ENCODE peak calls at places on chromosomes 6 and 20, in five cellular contexts. V is neural progenitor cell, B is RWPE1, W is left lung, M is PC-3. Y is an unnamed sample.

GRCh38 chr6:34025851-34026250 is 120.0 kb downstream of the GRM4 start:
- DNase-seq in V (no peak), B (no peak), W (no peak), M (no peak), Y (no peak)

GRCh38 chr6:91634791-91635190 is 1047.9 kb upstream of the MAP3K7 start:
- DNase-seq in V (no peak), B (peak; percentile 2), W (no peak), M (peak; percentile 21), Y (no peak)

GRCh38 chr6:160662842-160663241 is 1.2 kb downstream of the LPA start:
- DNase-seq in V (no peak), B (no peak), W (no peak), M (no peak), Y (no peak)

GRCh38 chr6:137217801-137218472 is 1.2 kb downstream of the IFNGR1 start:
- DNase-seq in V (no peak), B (no peak), W (peak; percentile 65), M (peak; percentile 6), Y (no peak)

GRCh38 chr6:7401103-7401502 is 11.5 kb downstream of the RIOK1 start:
- DNase-seq in V (no peak), B (peak; percentile 37), W (no peak), M (peak; percentile 86), Y (no peak)

GRCh38 chr6:53513519-53513966 is 31.4 kb downstream of the GCLC start:
- DNase-seq in V (no peak), B (no peak), W (no peak), M (no peak), Y (no peak)

GRCh38 chr6:118697554-118697953 is 46.2 kb upstream of the CEP85L start:
- DNase-seq in V (no peak), B (no peak), W (no peak), M (peak; percentile 9), Y (no peak)

GRCh38 chr6:28542440-28543293 is 17.0 kb downstream of the GPX5 start:
- DNase-seq in V (peak; percentile 97), B (peak; percentile 80), W (peak; percentile 44), M (peak; percentile 95), Y (peak; percentile 82)

GRCh38 chr20:9244811-9245210 is 175.9 kb downstream of the PLCB4 start:
- DNase-seq in V (no peak), B (no peak), W (no peak), M (no peak), Y (no peak)

GRCh38 chr6:20211037-20211940 is 980 bp downstream of the MBOAT1 start:
- DNase-seq in V (peak; percentile 14), B (peak; percentile 70), W (no peak), M (peak; percentile 86), Y (peak; percentile 70)

GRCh38 chr6:7978736-7979135 is 68.1 kb upstream of the TXNDC5 start:
- DNase-seq in V (peak; percentile 78), B (no peak), W (no peak), M (no peak), Y (no peak)

GRCh38 chr6:22141271-22141745 is 155.5 kb downstream of the PRL start:
- DNase-seq in V (no peak), B (no peak), W (no peak), M (peak; percentile 90), Y (no peak)

GRCh38 chr6:55822815-55823214 is 52.6 kb downstream of the BMP5 start:
- DNase-seq in V (no peak), B (peak; percentile 7), W (no peak), M (no peak), Y (no peak)

GRCh38 chr6:141988954-141989705 is 143.6 kb upstream of the GJE1 start:
- DNase-seq in V (peak; percentile 79), B (peak; percentile 62), W (no peak), M (peak; percentile 77), Y (peak; percentile 28)

GRCh38 chr6:125668071-125668470 is 81.4 kb upstream of the HEY2 start:
- DNase-seq in V (no peak), B (no peak), W (no peak), M (no peak), Y (no peak)

DNA sequence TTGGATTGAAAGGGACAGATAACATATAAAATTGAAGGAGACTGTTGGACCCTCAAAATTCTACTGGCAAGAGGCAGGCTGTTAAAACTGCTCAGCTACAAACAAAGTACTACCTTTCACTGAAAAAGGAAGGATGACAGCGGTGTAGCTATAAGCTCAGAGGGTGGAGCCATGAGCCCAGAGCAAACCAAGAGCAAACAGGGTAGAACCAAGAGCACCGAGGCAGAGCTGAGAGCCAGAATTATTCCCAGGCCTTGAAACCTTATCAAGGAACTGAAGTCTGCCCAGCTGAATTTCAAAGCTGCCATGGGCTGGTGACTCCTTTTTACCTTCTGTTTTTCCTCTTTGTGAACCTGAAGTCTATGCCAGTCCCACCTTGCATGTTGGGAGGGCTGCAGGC is 74.7 kb upstream of the SLC4A11 start:
- DNase-seq in V (no peak), B (no peak), W (no peak), M (no peak), Y (no peak)
- H3K27ac ChIP-seq in V (no peak overlapping the region), B (peak overlapping the region; percentile 79), W (peak overlapping the region; percentile 75), M (no peak overlapping the region), Y (no peak overlapping the region)

GRCh38 chr20:32360333-32360634 is 2.2 kb downstream of the ASXL1 start:
- DNase-seq in V (no peak), B (no peak), W (no peak), M (no peak), Y (no peak)
- H3K27ac ChIP-seq in V (no peak overlapping the region), B (no peak overlapping the region), W (peak overlapping the region; percentile 95), M (no peak overlapping the region), Y (no peak overlapping the region)

DNA sequence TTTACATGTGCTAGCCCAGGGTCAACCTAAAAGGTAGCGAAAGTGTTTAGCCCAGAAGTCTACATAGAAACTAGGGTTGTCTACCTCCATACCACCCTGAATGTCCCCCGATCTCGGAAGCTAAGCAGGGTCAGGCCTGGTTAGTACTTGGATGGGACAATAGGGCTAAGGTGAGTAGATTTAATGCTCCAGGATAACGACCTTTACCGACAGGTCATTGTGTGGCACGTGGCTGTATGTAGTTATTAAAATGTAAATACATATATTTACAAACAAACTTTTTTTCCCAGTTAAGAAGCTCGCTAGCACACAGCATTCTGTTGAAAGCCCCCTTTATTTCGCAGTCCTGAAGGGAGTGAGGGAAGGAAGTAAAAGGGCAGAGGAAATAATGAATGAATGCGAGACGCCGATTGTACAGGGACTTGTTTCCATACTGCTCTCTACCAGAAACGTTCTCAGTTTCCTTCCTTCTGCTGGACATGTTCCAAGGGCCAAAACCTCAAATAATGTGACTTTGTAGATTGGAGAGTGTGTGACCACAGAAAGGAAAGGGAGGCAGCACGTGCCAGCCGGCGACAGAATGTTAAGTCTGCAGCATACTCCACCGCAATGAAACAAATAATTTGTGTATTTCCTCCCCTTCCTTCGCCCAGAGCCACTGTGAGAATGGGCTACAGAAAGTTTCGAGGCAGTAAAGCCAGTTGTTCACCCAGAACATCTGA is 603 bp downstream of the ADAT2 start:
- DNase-seq in V (peak; percentile 30), B (peak; percentile 6), W (peak; percentile 34), M (peak; percentile 22), Y (peak; percentile 26)
- H3K27ac ChIP-seq in V (no peak overlapping the region), B (peak overlapping the region; percentile 84), W (peak overlapping the region; percentile 85), M (peak overlapping the region; percentile 59), Y (peak overlapping the region; percentile 63)

GRCh38 chr6:23414922-23415321 is 711.1 kb upstream of the NRSN1 start:
- DNase-seq in V (no peak), B (no peak), W (no peak), M (no peak), Y (no peak)

GRCh38 chr6:23415819-23416427 is 710.1 kb upstream of the NRSN1 start:
- DNase-seq in V (no peak), B (no peak), W (no peak), M (no peak), Y (peak; percentile 10)

GRCh38 chr6:23413327-23414203 is 712.5 kb upstream of the NRSN1 start:
- DNase-seq in V (no peak), B (no peak), W (no peak), M (no peak), Y (no peak)

GRCh38 chr6:23412770-23413169 is 713.2 kb upstream of the NRSN1 start:
- DNase-seq in V (no peak), B (no peak), W (no peak), M (peak; percentile 28), Y (no peak)

DNA sequence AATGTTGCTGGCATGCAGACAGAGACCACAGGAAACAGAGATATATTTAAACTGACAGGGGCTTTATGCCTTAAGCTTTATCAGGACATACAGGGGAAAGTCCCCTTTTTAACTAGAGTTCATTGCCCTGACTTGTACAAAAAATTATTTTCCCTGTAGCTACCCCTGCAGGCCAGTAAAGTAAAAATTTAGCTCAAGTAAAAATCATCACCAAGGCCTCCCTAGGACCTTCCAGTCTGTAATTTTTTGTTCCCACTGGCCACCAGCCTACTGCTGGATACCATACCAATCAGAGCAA is 711.9 kb upstream of the NRSN1 start:
- DNase-seq in V (no peak), B (no peak), W (no peak), M (peak; percentile 70), Y (peak; percentile 90)
- H3K27ac ChIP-seq in V (no peak overlapping the region), B (no peak overlapping the region), W (no peak overlapping the region), M (peak overlapping the region; percentile 54), Y (peak overlapping the region; percentile 49)

GRCh38 chr6:111592726-111593515 is 12.8 kb downstream of the TRAF3IP2 start:
- DNase-seq in V (peak; percentile 34), B (no peak), W (no peak), M (no peak), Y (no peak)

GRCh38 chr6:111590209-111590955 is 15.3 kb downstream of the TRAF3IP2 start:
- DNase-seq in V (no peak), B (no peak), W (no peak), M (peak; percentile 43), Y (no peak)

GRCh38 chr6:111591901-111592461 is 13.7 kb downstream of the TRAF3IP2 start:
- DNase-seq in V (no peak), B (peak; percentile 66), W (no peak), M (peak; percentile 37), Y (no peak)

GRCh38 chr6:111591370-111591900 is 14.2 kb downstream of the TRAF3IP2 start:
- DNase-seq in V (no peak), B (peak; percentile 93), W (peak; percentile 85), M (peak; percentile 98), Y (no peak)

GRCh38 chr6:111593516-111593824 is 12.2 kb downstream of the TRAF3IP2 start:
- DNase-seq in V (no peak), B (no peak), W (no peak), M (no peak), Y (no peak)
- H3K27ac ChIP-seq in V (no peak overlapping the region), B (peak overlapping the region; percentile 100), W (no peak overlapping the region), M (no peak overlapping the region), Y (no peak overlapping the region)

DNA sequence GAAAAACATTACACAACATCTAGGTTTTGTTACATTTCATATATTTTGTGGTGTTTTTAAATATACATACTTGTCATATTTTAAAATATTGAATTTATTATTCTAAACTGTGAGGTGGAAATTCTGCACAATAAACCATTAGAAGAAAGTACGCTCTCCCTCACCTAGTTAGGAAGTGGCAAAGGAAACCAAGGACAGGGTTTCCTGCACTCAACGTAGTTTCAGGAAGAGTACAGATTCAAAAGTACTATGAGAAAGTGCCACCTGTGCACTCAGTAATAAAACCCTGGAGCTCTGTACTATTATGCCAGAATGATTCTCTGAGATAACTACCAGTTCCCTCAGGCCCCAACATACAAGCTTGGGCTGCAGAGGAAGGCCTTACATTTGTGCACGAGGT is 54.6 kb upstream of the MRAP2 start:
- DNase-seq in V (no peak), B (no peak), W (no peak), M (no peak), Y (no peak)
- H3K27ac ChIP-seq in V (no peak overlapping the region), B (no peak overlapping the region), W (no peak overlapping the region), M (no peak overlapping the region), Y (no peak overlapping the region)

GRCh38 chr20:54069501-54069971 is 858 bp downstream of the BCAS1 start:
- DNase-seq in V (peak; percentile 16), B (no peak), W (no peak), M (peak; percentile 61), Y (no peak)
- H3K27ac ChIP-seq in V (no peak overlapping the region), B (no peak overlapping the region), W (no peak overlapping the region), M (no peak overlapping the region), Y (no peak overlapping the region)